ENCODE peak calls at places on chromosome 12, in four cellular contexts. K, A, R and L are unnamed samples. For H3K4me1, the result is how much of the 10 kb centered on the place peaks cover.

GRCh38 chr12:68381476-68381875 is 49.3 kb upstream of the MDM1 start:
- DNase-seq in A (no peak), R (no peak), K (no peak), L (peak)

GRCh38 chr12:77980782-77981181 is 150.1 kb downstream of the NAV3 start:
- DNase-seq in R (no peak), K (no peak), A (no peak), L (no peak)

GRCh38 chr12:29609431-29610215 is 112.1 kb upstream of the OVCH1 start:
- DNase-seq in R (no peak), A (no peak), K (no peak), L (no peak)

GRCh38 chr12:40338071-40338470 is 113.3 kb downstream of the LRRK2 start:
- DNase-seq in R (no peak), A (no peak), K (no peak), L (no peak)

GRCh38 chr12:124919646-124920352 is 5.3 kb upstream of the UBC start:
- DNase-seq in R (no peak), K (peak), A (peak), L (no peak)

GRCh38 chr12:14993117-14993516 is 20.3 kb downstream of the PDE6H start:
- DNase-seq in K (no peak), A (no peak), R (no peak), L (no peak)

GRCh38 chr12:9642606-9643270 is 26.8 kb upstream of the CLEC2D start:
- DNase-seq in A (no peak), R (no peak), K (no peak), L (no peak)

GRCh38 chr12:68451261-68452091 is 119.3 kb upstream of the MDM1 start:
- DNase-seq in R (no peak), K (no peak), A (peak), L (peak)

GRCh38 chr12:5438671-5439200 is 6.8 kb downstream of the NTF3 start:
- DNase-seq in K (no peak), A (no peak), R (no peak), L (no peak)

GRCh38 chr12:118061876-118062791 is 1.2 kb upstream of the WSB2 start:
- DNase-seq in K (peak), R (no peak), A (no peak), L (peak)

GRCh38 chr12:130674676-130675075 is 41.4 kb downstream of the RIMBP2 start:
- DNase-seq in R (no peak), A (no peak), K (no peak), L (no peak)

GRCh38 chr12:44716681-44717080 is 159.4 kb downstream of the NELL2 start:
- DNase-seq in K (peak), R (no peak), A (no peak), L (no peak)

GRCh38 chr12:71061451-71061850 is 96.3 kb downstream of the TSPAN8 start:
- DNase-seq in K (no peak), R (no peak), A (no peak), L (no peak)

GRCh38 chr12:56104815-56105476 is 587 bp downstream of the PA2G4 start:
- DNase-seq in A (peak), R (no peak), K (no peak), L (peak)

GRCh38 chr12:77118696-77119095 is 53.3 kb upstream of the E2F7 start:
- DNase-seq in A (no peak), K (no peak), R (no peak), L (no peak)

GRCh38 chr12:108722992-108723766 is 8.1 kb downstream of the CORO1C start:
- DNase-seq in R (no peak), A (no peak), K (no peak), L (no peak)

GRCh38 chr12:119148049-119148448 is 30.7 kb upstream of the HSPB8 start:
- DNase-seq in K (no peak), R (no peak), A (no peak), L (no peak)

GRCh38 chr12:57185403-57185802 is 31.2 kb upstream of the NXPH4 start:
- DNase-seq in K (no peak), A (no peak), R (no peak), L (no peak)

GRCh38 chr12:105330938-105331804 is 680 bp downstream of the C12orf75 start:
- DNase-seq in K (peak), R (no peak), A (peak), L (peak)

GRCh38 chr12:23621910-23622309 is 327.6 kb downstream of the SOX5 start:
- DNase-seq in K (no peak), R (no peak), A (no peak), L (no peak)

GRCh38 chr12:56565510-56566101 is 44.0 kb downstream of the RBMS2 start:
- DNase-seq in A (no peak), R (no peak), K (peak), L (peak)

GRCh38 chr12:101697197-101697929 is at the start of gene CHPT1:
- DNase-seq in R (no peak), A (peak), K (peak), L (peak)

GRCh38 chr12:50979369-50980052 is 27.2 kb downstream of the HIGD1C start:
- DNase-seq in A (peak), K (no peak), R (no peak), L (no peak)

GRCh38 chr12:59093090-59093489 is 172.8 kb upstream of the LRIG3 start:
- DNase-seq in R (no peak), K (no peak), A (no peak), L (no peak)

GRCh38 chr12:41067941-41068645 is 120.0 kb upstream of the PDZRN4 start:
- DNase-seq in K (no peak), A (peak), R (no peak), L (no peak)

GRCh38 chr12:104378427-104378826 is 74.9 kb downstream of the EID3 start:
- DNase-seq in R (no peak), K (no peak), A (no peak), L (no peak)

GRCh38 chr12:62522984-62523383 is 56.4 kb downstream of the MON2 start:
- DNase-seq in K (no peak), R (no peak), A (no peak), L (no peak)

GRCh38 chr12:118751355-118751754 is 230.0 kb upstream of the SRRM4 start:
- DNase-seq in R (no peak), K (no peak), A (no peak), L (no peak)

GRCh38 chr12:124296295-124296915 is 1.5 kb downstream of the RFLNA start:
- DNase-seq in A (no peak), K (no peak), R (no peak), L (no peak)

GRCh38 chr12:77925536-77926108 is 94.9 kb downstream of the NAV3 start:
- DNase-seq in K (peak), R (peak), A (peak), L (peak)

GRCh38 chr12:69068431-69068830 is 135.5 kb upstream of the CPM start:
- DNase-seq in K (no peak), R (peak), A (no peak), L (no peak)

GRCh38 chr12:45794422-45794821 is 64.9 kb downstream of the ARID2 start:
- DNase-seq in A (no peak), R (no peak), K (peak), L (no peak)

GRCh38 chr12:124177276-124177950 is 117.5 kb upstream of the RFLNA start:
- DNase-seq in A (no peak), K (no peak), R (no peak), L (no peak)

GRCh38 chr12:86985298-86985697 is 729.1 kb upstream of the MGAT4C start:
- DNase-seq in R (no peak), A (no peak), K (no peak), L (no peak)

GRCh38 chr12:15979096-15980091 is 68.3 kb downstream of the DERA start:
- DNase-seq in R (no peak), A (no peak), K (peak), L (no peak)

GRCh38 chr12:45705404-45705803 is 24.1 kb upstream of the ARID2 start:
- DNase-seq in R (no peak), K (no peak), A (no peak), L (no peak)

GRCh38 chr12:56776654-56777053 is 13.5 kb downstream of the HSD17B6 start:
- DNase-seq in A (no peak), R (no peak), K (no peak), L (no peak)

GRCh38 chr12:108828774-108829173 is 28.6 kb downstream of the SSH1 start:
- DNase-seq in R (peak), K (no peak), A (no peak), L (no peak)

GRCh38 chr12:44774815-44775411 is 101.2 kb downstream of the NELL2 start:
- DNase-seq in R (peak), A (no peak), K (peak), L (peak)

GRCh38 chr12:120157678-120158077 is 36.8 kb downstream of the GCN1 start:
- DNase-seq in K (no peak), A (no peak), R (no peak), L (no peak)

GRCh38 chr12:120161852-120162251 is 32.7 kb downstream of the GCN1 start:
- DNase-seq in K (no peak), R (no peak), A (no peak), L (no peak)

GRCh38 chr12:120156315-120157259 is 37.9 kb downstream of the GCN1 start:
- DNase-seq in R (no peak), K (no peak), A (no peak), L (no peak)

GRCh38 chr12:120158351-120158750 is 36.2 kb downstream of the GCN1 start:
- DNase-seq in A (no peak), K (no peak), R (no peak), L (no peak)

DNA sequence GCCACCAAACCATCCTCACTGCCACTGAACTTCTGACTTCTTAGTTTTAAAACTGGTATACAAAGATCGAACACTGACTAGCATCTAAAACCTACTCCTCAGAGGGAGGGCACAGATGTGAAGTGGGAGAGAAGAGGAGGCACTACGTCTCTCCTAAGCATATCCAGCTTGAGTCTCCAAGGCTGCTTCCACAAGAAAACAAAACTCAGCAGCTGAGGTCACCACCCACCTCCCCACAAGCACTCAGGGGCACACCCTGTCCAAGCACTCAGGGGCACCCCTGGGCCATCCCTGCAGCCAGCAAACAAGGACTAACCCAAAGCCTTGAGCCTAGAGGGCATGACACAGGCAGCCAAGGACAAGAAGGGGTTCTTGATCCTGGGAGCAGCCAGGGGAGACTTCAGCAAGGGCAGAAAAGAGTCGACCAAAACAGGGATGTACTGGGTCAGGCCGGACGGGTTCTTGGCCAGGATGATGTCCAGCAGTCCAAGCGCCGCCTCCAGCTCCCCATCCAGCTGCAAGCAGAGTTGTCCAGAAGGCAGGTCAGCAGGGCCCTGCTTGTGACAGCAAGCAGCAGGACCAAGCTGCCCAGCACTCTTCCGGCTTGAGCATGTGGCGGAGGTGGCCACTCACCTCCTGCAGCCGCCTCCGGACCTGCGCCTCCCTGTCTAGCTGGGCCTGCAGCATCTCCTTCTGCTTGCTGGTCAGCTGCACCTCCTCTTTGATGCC is 34.8 kb downstream of the GCN1 start:
- DNase-seq in K (no peak), A (no peak), R (no peak), L (no peak)
- H2AFZ ChIP-seq in K (no peak), A (no peak), R (no peak), L (no peak)

DNA sequence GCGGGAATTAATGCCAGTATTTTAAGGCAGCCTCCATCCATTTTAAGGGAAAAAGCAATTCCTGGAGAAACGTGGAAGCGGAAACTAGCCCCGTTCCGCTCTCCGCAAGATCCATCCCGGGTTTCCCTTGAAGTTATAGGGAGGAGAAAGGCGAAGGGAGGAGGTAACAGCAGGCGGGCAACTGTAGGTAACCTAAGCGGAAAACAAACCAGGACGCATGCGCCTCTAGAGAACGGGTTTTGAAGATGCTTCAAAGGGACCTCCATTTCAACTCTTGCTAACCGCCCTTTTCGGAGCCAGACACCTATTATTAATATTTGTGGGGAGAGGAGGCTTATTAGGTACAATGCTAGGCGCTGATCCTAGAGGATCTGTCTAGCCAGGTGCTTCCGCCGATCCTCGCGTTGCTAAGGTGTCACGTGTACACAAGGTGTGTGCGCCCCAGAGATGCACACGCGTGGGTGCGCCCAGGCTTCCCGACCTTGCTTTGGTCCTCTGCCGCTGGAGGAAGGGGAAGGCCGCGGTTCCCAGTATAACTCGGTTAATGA is 6.2 kb downstream of the TBX5 start:
- DNase-seq in R (peak), A (no peak), K (peak), L (no peak)
- TF ChIP-seq EZH2 in R (no peak), A (no peak), K (peak), L (no peak)

DNA sequence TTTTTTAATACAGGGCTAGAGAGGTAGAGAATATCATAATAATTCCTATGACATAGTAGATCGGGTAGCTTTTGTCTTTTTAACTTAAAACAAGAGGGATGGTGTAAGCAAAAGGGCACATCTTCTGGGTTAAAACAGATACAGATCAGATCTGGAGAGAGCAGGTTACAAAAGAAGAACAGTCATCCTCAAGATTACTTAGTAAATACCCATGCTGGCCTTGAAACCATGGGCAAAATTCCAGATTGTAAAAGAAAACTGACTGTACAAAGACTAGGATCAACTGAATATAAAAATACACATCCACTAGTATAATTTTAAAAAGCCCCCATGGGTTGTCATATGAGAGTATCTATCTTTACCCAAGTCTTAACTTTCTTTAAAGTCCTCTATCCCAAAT is 76.7 kb downstream of the MED13L start:
- DNase-seq in R (no peak), K (no peak), A (no peak), L (no peak)
- H3K4me1 ChIP-seq in R (under half), K (under half), A (under half), L (under half)

GRCh38 chr12:1167784-1168183 is 176.8 kb downstream of the ERC1 start:
- DNase-seq in R (no peak), K (no peak), A (no peak), L (no peak)

GRCh38 chr12:1170411-1170810 is 179.4 kb downstream of the ERC1 start:
- DNase-seq in A (no peak), K (no peak), R (no peak), L (no peak)

GRCh38 chr12:1174659-1175058 is 183.6 kb downstream of the ERC1 start:
- DNase-seq in K (no peak), R (no peak), A (no peak), L (no peak)

GRCh38 chr12:1173806-1174617 is 183.0 kb downstream of the ERC1 start:
- DNase-seq in R (no peak), A (peak), K (no peak), L (no peak)

GRCh38 chr12:1171657-1172056 is 180.6 kb downstream of the ERC1 start:
- DNase-seq in A (no peak), K (peak), R (no peak), L (no peak)
- H2AFZ ChIP-seq in A (no peak), K (no peak), R (no peak), L (no peak)

GRCh38 chr12:33439587-33440011 is at the start of gene SYT10:
- DNase-seq in R (no peak), K (peak), A (no peak), L (no peak)
- TF ChIP-seq EZH2 in R (no peak), K (no peak), A (no peak), L (no peak)

DNA sequence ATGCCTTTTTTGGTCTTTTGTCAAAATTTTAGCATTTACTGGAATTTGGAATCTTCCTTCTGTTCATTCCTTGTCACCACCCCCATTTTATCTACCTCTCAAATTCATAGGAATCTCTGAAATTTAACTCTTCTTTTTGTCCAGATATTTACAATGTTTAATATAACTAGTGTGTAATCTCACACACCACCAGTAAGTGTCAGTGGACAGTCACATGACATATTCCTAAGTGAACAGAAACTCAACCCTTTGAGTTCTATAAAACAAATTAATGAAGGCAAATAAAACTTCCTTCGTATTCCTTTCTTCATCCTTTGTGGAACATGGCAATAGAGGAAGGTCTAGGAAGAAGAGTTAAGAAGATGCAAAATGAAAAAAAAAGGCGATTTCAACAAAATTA is 26.6 kb downstream of the ATF7 start:
- DNase-seq in R (no peak), K (no peak), A (no peak), L (no peak)
- H3K4me1 ChIP-seq in R (under half), K (under half), A (under half), L (under half)

GRCh38 chr12:122050706-122051105 is 27.9 kb upstream of the MLXIP start:
- DNase-seq in R (no peak), A (no peak), K (no peak), L (no peak)
- H2AFZ ChIP-seq in R (no peak), A (no peak), K (no peak), L (no peak)

DNA sequence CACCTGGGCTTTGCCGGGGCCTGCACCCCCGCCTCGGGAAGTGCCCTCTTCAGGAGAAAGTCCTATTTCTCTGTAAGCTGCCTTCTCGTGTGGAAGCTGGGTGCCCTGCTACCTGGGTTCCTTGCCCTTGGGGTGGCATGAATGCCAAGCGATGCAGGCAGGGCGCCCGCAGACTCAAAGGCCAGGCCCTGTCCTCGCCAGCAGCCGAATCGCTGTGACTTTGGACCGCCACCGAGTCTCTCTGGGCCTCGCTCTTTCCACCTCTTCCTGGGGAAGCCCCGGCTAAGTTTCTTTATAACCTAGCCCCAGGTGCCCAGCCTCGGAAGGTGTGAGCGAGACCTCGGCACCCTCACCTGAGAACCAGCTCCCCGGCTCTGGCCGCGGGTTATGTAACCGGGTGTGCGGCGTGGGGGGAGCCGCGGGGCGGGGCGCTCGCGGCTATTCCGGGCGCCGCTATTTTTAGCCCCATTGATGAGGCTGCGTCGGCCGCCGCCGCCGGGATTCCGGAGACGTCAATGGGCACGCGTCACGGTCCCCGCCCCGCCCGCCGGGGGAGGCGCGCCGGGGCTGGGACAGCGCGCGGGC is 14.6 kb upstream of the NR4A1 start:
- DNase-seq in A (peak), K (peak), R (no peak), L (peak)
- TF ChIP-seq EZH2 in A (no peak), K (peak), R (no peak), L (peak)